ENCODE peak calls at places on chromosome 1, in nine cellular contexts. D, A, M, Y, E, Q, T, S and H are unnamed samples.

GRCh38 chr1:236759252-236759859 is 35.7 kb upstream of the MTR start:
- DNase-seq in D (no peak), A (peak; percentile 52), M (peak; percentile 73), Y (no peak), E (peak; percentile 9), Q (no peak), T (peak; percentile 51), S (no peak), H (peak; percentile 40)

GRCh38 chr1:225866061-225866844 is 15.9 kb downstream of the TMEM63A start:
- DNase-seq in D (no peak), A (no peak), M (no peak), Y (no peak), E (peak; percentile 76), Q (no peak), T (peak; percentile 57), S (no peak), H (peak; percentile 72)

GRCh38 chr1:23168079-23168461 is 586 bp downstream of the LUZP1 start:
- DNase-seq in D (no peak), A (no peak), M (no peak), Y (peak; percentile 52), E (no peak), Q (no peak), T (no peak), S (peak; percentile 32), H (peak; percentile 33)

GRCh38 chr1:231422798-231423309 is 767 bp upstream of the EGLN1 start:
- DNase-seq in D (no peak), A (no peak), M (no peak), Y (no peak), E (no peak), Q (no peak), T (no peak), S (no peak), H (no peak)

GRCh38 chr1:116855788-116856187 is 53.9 kb upstream of the PTGFRN start:
- DNase-seq in D (no peak), A (no peak), M (peak; percentile 36), Y (no peak), E (no peak), Q (no peak), T (no peak), S (no peak), H (no peak)

GRCh38 chr1:30321996-30322858 is 401.2 kb downstream of the MATN1 start:
- DNase-seq in D (no peak), A (no peak), M (no peak), Y (no peak), E (no peak), Q (no peak), T (no peak), S (no peak), H (no peak)

GRCh38 chr1:3668585-3669300 is 16.4 kb downstream of the TP73 start:
- DNase-seq in D (no peak), A (peak; percentile 89), M (no peak), Y (peak; percentile 89), E (no peak), Q (no peak), T (no peak), S (no peak), H (no peak)

GRCh38 chr1:209655412-209655811 is 3.2 kb upstream of the LAMB3 start:
- DNase-seq in D (no peak), A (no peak), M (no peak), Y (no peak), E (no peak), Q (no peak), T (no peak), S (no peak), H (no peak)

GRCh38 chr1:40383095-40383487 is 9.6 kb downstream of the SMAP2 start:
- DNase-seq in D (no peak), A (no peak), M (peak; percentile 67), Y (peak; percentile 19), E (no peak), Q (no peak), T (no peak), S (no peak), H (no peak)

GRCh38 chr1:40383488-40384412 is 10.2 kb downstream of the SMAP2 start:
- DNase-seq in D (no peak), A (no peak), M (no peak), Y (no peak), E (no peak), Q (no peak), T (no peak), S (no peak), H (no peak)

GRCh38 chr1:40385437-40386310 is 12.1 kb downstream of the SMAP2 start:
- DNase-seq in D (no peak), A (peak; percentile 70), M (no peak), Y (no peak), E (no peak), Q (no peak), T (peak; percentile 11), S (no peak), H (peak; percentile 95)

GRCh38 chr1:40384887-40385286 is 11.4 kb downstream of the SMAP2 start:
- DNase-seq in D (no peak), A (no peak), M (no peak), Y (no peak), E (no peak), Q (no peak), T (no peak), S (no peak), H (no peak)

GRCh38 chr1:40384413-40384762 is 10.9 kb downstream of the SMAP2 start:
- DNase-seq in D (no peak), A (no peak), M (no peak), Y (no peak), E (no peak), Q (no peak), T (no peak), S (no peak), H (no peak)
- H3K27ac ChIP-seq in D (peak overlapping the region; percentile 92), A (peak overlapping the region; percentile 38), M (no peak overlapping the region), Y (peak overlapping the region; percentile 67), E (no peak overlapping the region), Q (no peak overlapping the region), T (no peak overlapping the region), S (peak overlapping the region; percentile 72), H (peak overlapping the region; percentile 99)

GRCh38 chr1:63947904-63948303 is 174.1 kb downstream of the ROR1 start:
- DNase-seq in D (no peak), A (no peak), M (no peak), Y (no peak), E (no peak), Q (no peak), T (no peak), S (no peak), H (no peak)

GRCh38 chr1:63946866-63947491 is 173.2 kb downstream of the ROR1 start:
- DNase-seq in D (no peak), A (no peak), M (no peak), Y (no peak), E (peak; percentile 72), Q (no peak), T (peak; percentile 17), S (no peak), H (no peak)

GRCh38 chr1:63940440-63940839 is 166.6 kb downstream of the ROR1 start:
- DNase-seq in D (no peak), A (no peak), M (no peak), Y (no peak), E (no peak), Q (no peak), T (no peak), S (no peak), H (no peak)

GRCh38 chr1:63945943-63946342 is 172.1 kb downstream of the ROR1 start:
- DNase-seq in D (no peak), A (no peak), M (no peak), Y (no peak), E (no peak), Q (no peak), T (no peak), S (no peak), H (no peak)

GRCh38 chr1:63943393-63943792 is 169.6 kb downstream of the ROR1 start:
- DNase-seq in D (no peak), A (no peak), M (no peak), Y (no peak), E (no peak), Q (no peak), T (no peak), S (no peak), H (no peak)
- H3K27ac ChIP-seq in D (no peak overlapping the region), A (no peak overlapping the region), M (no peak overlapping the region), Y (no peak overlapping the region), E (no peak overlapping the region), Q (no peak overlapping the region), T (no peak overlapping the region), S (no peak overlapping the region), H (no peak overlapping the region)

GRCh38 chr1:151993734-151994496 is at the start of gene S100A10:
- DNase-seq in D (peak; percentile 60), A (peak; percentile 83), M (peak; percentile 75), Y (peak; percentile 29), E (no peak), Q (peak; percentile 67), T (peak; percentile 67), S (peak; percentile 79), H (peak; percentile 86)

GRCh38 chr1:151997284-151997570 is 3.6 kb upstream of the S100A10 start:
- DNase-seq in D (no peak), A (no peak), M (no peak), Y (no peak), E (no peak), Q (no peak), T (no peak), S (no peak), H (no peak)

GRCh38 chr1:151993084-151993733 is 450 bp downstream of the S100A10 start:
- DNase-seq in D (no peak), A (peak; percentile 56), M (peak; percentile 38), Y (no peak), E (no peak), Q (no peak), T (no peak), S (peak; percentile 28), H (peak; percentile 61)

GRCh38 chr1:151995774-151996173 is 2.1 kb upstream of the S100A10 start:
- DNase-seq in D (no peak), A (no peak), M (no peak), Y (no peak), E (no peak), Q (no peak), T (no peak), S (no peak), H (no peak)

DNA sequence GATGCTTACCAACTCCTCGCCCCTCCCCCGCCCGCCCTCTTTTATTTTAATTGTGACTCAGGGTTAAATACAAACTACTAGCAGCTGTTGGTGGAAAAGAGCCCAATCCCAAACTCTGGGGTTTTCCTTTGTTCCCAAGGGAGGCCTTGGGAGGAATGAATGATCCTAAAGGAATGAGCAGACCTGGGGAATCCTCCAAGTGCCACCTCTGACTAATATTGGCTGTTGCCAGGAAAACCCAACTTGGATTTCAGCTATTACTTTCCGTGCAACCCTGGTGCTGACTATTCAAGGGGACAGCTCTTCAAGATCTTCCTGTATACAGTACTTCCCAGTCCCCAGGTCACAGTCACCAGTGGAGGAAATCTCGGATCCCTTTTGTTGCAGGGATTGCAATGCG is 1.3 kb upstream of the S100A10 start:
- DNase-seq in D (no peak), A (peak; percentile 25), M (peak; percentile 12), Y (no peak), E (peak; percentile 80), Q (peak; percentile 84), T (peak; percentile 61), S (peak; percentile 26), H (no peak)
- H3K27ac ChIP-seq in D (peak overlapping the region; percentile 94), A (no peak overlapping the region), M (no peak overlapping the region), Y (no peak overlapping the region), E (peak overlapping the region; percentile 31), Q (peak overlapping the region; percentile 100), T (no peak overlapping the region), S (no peak overlapping the region), H (peak overlapping the region; percentile 46)

GRCh38 chr1:12155328-12155727 is 11.5 kb upstream of the TNFRSF1B start:
- DNase-seq in D (no peak), A (no peak), M (no peak), Y (no peak), E (no peak), Q (no peak), T (no peak), S (no peak), H (no peak)

GRCh38 chr1:12151465-12151864 is 15.3 kb upstream of the TNFRSF1B start:
- DNase-seq in D (no peak), A (no peak), M (no peak), Y (no peak), E (no peak), Q (no peak), T (no peak), S (no peak), H (no peak)

GRCh38 chr1:12150456-12151200 is 16.2 kb upstream of the TNFRSF1B start:
- DNase-seq in D (no peak), A (peak; percentile 45), M (no peak), Y (no peak), E (no peak), Q (no peak), T (no peak), S (no peak), H (peak; percentile 57)

GRCh38 chr1:12152106-12152891 is 14.5 kb upstream of the TNFRSF1B start:
- DNase-seq in D (no peak), A (peak; percentile 50), M (no peak), Y (no peak), E (no peak), Q (no peak), T (no peak), S (no peak), H (no peak)

GRCh38 chr1:12153181-12153785 is 13.5 kb upstream of the TNFRSF1B start:
- DNase-seq in D (no peak), A (no peak), M (no peak), Y (no peak), E (peak; percentile 72), Q (no peak), T (peak; percentile 49), S (no peak), H (no peak)
- H3K27ac ChIP-seq in D (peak overlapping the region; percentile 58), A (no peak overlapping the region), M (no peak overlapping the region), Y (peak overlapping the region; percentile 67), E (peak overlapping the region; percentile 25), Q (peak overlapping the region; percentile 5), T (peak overlapping the region; percentile 9), S (no peak overlapping the region), H (peak overlapping the region; percentile 51)